ENCODE peak calls at places on chromosomes 5 and 9, in six cellular contexts. H is tibial artery; N is astrocyte of the cerebellum; F is CD4-positive, CD25-positive, alpha-beta regulatory T cell; X is cardiac fibroblast; W is breast epithelium. I is an unnamed sample.

GRCh38 chr5:144048254-144048856 is 122.1 kb downstream of the YIPF5 start:
- DNase-seq in X (peak), F (no peak), N (no peak), H (no peak), W (no peak), I (no peak)

GRCh38 chr5:91245871-91246270 is 137.2 kb downstream of the ARRDC3 start:
- DNase-seq in X (peak), W (no peak), H (no peak), N (no peak), F (no peak), I (no peak)

GRCh38 chr5:176743828-176744583 is 66.4 kb upstream of the UNC5A start:
- DNase-seq in X (no peak), W (no peak), F (no peak), N (no peak), H (no peak), I (no peak)

GRCh38 chr5:14915291-14915976 is 43.9 kb upstream of the ANKH start:
- DNase-seq in X (peak), H (no peak), W (no peak), F (no peak), N (no peak), I (no peak)

GRCh38 chr5:151740958-151741373 is 17.5 kb downstream of the ATOX1 start:
- DNase-seq in N (peak), F (no peak), X (peak), H (no peak), W (no peak), I (no peak)

GRCh38 chr5:43066231-43066798 is 26.2 kb upstream of the ANXA2R start:
- DNase-seq in X (peak), F (peak), N (no peak), H (peak), W (peak), I (no peak)

GRCh38 chr9:124660341-124660801 is 110.7 kb downstream of the NR6A1 start:
- DNase-seq in X (peak), W (no peak), F (no peak), N (peak), H (no peak), I (peak)

GRCh38 chr9:77440057-77440456 is 208.1 kb downstream of the GNA14 start:
- DNase-seq in F (no peak), H (no peak), W (no peak), X (peak), N (peak), I (no peak)

GRCh38 chr5:73902327-73903051 is 276.5 kb downstream of the ARHGEF28 start:
- DNase-seq in N (peak), X (peak), W (no peak), F (no peak), H (no peak), I (peak)

GRCh38 chr5:23763170-23763569 is 255.8 kb downstream of the PRDM9 start:
- DNase-seq in W (no peak), F (no peak), H (no peak), N (no peak), X (no peak), I (no peak)

GRCh38 chr9:77800924-77801551 is 152.9 kb upstream of the GNA14 start:
- DNase-seq in F (no peak), N (no peak), H (no peak), W (no peak), X (no peak), I (no peak)

GRCh38 chr5:94268226-94268625 is 350.2 kb downstream of the KIAA0825 start:
- DNase-seq in F (no peak), W (no peak), N (no peak), H (no peak), X (no peak), I (no peak)

GRCh38 chr5:139482050-139482889 is at the start of gene STING1:
- DNase-seq in W (peak), F (peak), X (peak), H (peak), N (peak), I (peak)

GRCh38 chr5:138944527-138945322 is 69.6 kb upstream of the LRRTM2 start:
- DNase-seq in F (no peak), N (peak), X (no peak), W (no peak), H (no peak), I (no peak)

GRCh38 chr5:7683753-7684152 is 167.2 kb downstream of the CFAP90 start:
- DNase-seq in W (no peak), X (no peak), N (no peak), F (no peak), H (no peak), I (no peak)

GRCh38 chr9:98049668-98050067 is 6.9 kb upstream of the NANS start:
- DNase-seq in X (no peak), N (no peak), W (no peak), F (no peak), H (no peak), I (no peak)

GRCh38 chr5:124599048-124599973 is 147.1 kb downstream of the ZNF608 start:
- DNase-seq in H (no peak), N (peak), X (peak), W (peak), F (no peak), I (no peak)

GRCh38 chr5:6737043-6737941 is 24.1 kb downstream of the TENT4A start:
- DNase-seq in H (no peak), X (no peak), F (no peak), W (no peak), N (no peak), I (no peak)

GRCh38 chr5:123297866-123298265 is 125.3 kb downstream of the CEP120 start:
- DNase-seq in X (no peak), H (no peak), W (no peak), N (no peak), F (no peak), I (no peak)

DNA sequence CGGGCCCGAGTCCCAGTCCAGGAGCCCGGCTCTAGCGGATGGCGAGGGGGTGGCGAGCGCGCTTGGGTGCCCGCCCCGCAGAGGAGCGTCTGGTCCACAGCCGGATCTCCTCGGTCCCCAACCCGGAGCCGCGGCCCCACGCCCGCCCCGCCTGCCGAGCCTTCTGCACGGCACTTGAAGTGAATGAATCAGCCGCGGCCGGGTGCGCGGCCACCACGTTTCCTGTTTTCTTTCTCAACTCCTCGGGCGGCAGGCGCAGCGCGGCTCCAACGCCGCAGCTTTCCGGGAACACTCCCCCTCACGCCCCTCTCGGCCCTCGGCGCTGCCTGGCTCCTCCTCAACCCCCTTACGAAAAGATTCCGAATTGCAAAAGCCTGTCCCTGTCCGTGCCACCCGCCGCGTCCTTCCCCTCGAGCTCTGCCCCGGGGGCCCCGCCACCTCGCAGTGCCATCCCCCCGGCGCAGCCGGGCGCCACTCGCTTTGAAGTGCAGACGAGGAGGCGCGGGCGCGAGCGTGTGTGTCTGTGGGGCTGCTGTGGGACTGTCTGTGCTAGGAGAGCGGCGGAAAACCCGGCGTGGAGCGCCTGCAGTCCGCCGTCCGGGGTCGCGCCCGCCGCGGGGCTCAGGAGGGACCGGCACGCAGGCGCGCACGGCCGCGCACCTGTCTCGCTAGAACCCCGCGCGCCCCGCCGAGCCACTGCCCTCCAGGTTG is 456.6 kb downstream of the RAB3C start:
- DNase-seq in N (peak), F (peak), X (peak), W (peak), H (peak), I (no peak)
- H3K4me3 ChIP-seq in N (peak), F (peak), X (peak), W (peak), H (peak), I (peak)

GRCh38 chr9:133478851-133479711 is at the start of gene SLC2A6:
- DNase-seq in W (peak), N (no peak), H (peak), X (peak), F (peak), I (no peak)
- H3K4me3 ChIP-seq in W (peak), N (peak), H (peak), X (peak), F (peak), I (peak)

GRCh38 chr5:88815048-88815789 is 67.8 kb downstream of the MEF2C start:
- DNase-seq in N (no peak), W (no peak), H (no peak), X (no peak), F (no peak), I (no peak)

GRCh38 chr5:88808153-88808552 is 74.8 kb downstream of the MEF2C start:
- DNase-seq in X (no peak), F (no peak), H (no peak), W (no peak), N (no peak), I (no peak)

GRCh38 chr5:88818296-88818695 is 64.7 kb downstream of the MEF2C start:
- DNase-seq in N (no peak), W (no peak), H (no peak), F (no peak), X (no peak), I (no peak)

GRCh38 chr5:88813805-88814584 is 69.0 kb downstream of the MEF2C start:
- DNase-seq in X (no peak), W (no peak), H (no peak), F (no peak), N (no peak), I (no peak)

GRCh38 chr5:88813244-88813643 is 69.7 kb downstream of the MEF2C start:
- DNase-seq in N (no peak), X (no peak), W (no peak), F (no peak), H (no peak), I (no peak)
- H3K4me3 ChIP-seq in N (no peak), X (no peak), W (no peak), F (no peak), H (no peak), I (no peak)

GRCh38 chr5:168290902-168291280 is 554 bp upstream of the WWC1 start:
- DNase-seq in N (no peak), H (no peak), F (no peak), W (no peak), X (no peak), I (no peak)

GRCh38 chr5:168291961-168292782 is 727 bp downstream of the WWC1 start:
- DNase-seq in X (peak), N (no peak), W (peak), H (no peak), F (no peak), I (no peak)

GRCh38 chr5:168295574-168296201 is 4.2 kb downstream of the WWC1 start:
- DNase-seq in X (peak), W (peak), N (peak), F (no peak), H (no peak), I (no peak)

GRCh38 chr5:168291281-168291960 is at the start of gene WWC1:
- DNase-seq in N (no peak), W (peak), H (no peak), X (peak), F (peak), I (no peak)

GRCh38 chr5:168292783-168293696 is 1.6 kb downstream of the WWC1 start:
- DNase-seq in X (no peak), W (no peak), H (no peak), F (no peak), N (no peak), I (no peak)
- H3K4me3 ChIP-seq in X (no peak), W (peak), H (no peak), F (no peak), N (peak), I (peak)

GRCh38 chr9:137194388-137194787 is 5.9 kb downstream of the SSNA1 start:
- DNase-seq in F (no peak), X (no peak), N (no peak), W (no peak), H (no peak), I (no peak)
- H3K4me3 ChIP-seq in F (no peak), X (no peak), N (no peak), W (no peak), H (no peak), I (no peak)